ENCODE peak calls at places on chromosome 6, in seven cellular contexts. E, I, V, F, K, N and G are unnamed samples.
A peak's percentile ranks its signal among the peaks of the same experiment; 100 is the strongest.

GRCh38 chr6:35267897-35268296 is 8.4 kb downstream of the ZNF76 start:
- DNase-seq in E (no peak), I (no peak), V (no peak), F (no peak), K (no peak), N (no peak), G (no peak)

GRCh38 chr6:41935190-41935569 is 6.4 kb downstream of the CCND3 start:
- DNase-seq in E (no peak), I (no peak), V (no peak), F (no peak), K (no peak), N (no peak), G (no peak)

GRCh38 chr6:27814665-27815424 is 97.4 kb downstream of the OR2B2 start:
- DNase-seq in E (peak; percentile 55), I (peak; percentile 95), V (peak; percentile 66), F (peak; percentile 98), K (peak; percentile 98), N (no peak), G (peak; percentile 84)

GRCh38 chr6:16420332-16420714 is 181.9 kb downstream of the GMPR start:
- DNase-seq in E (no peak), I (no peak), V (no peak), F (no peak), K (no peak), N (no peak), G (no peak)

GRCh38 chr6:150392452-150393220 is 23.8 kb downstream of the IYD start:
- DNase-seq in E (no peak), I (no peak), V (no peak), F (no peak), K (no peak), N (no peak), G (no peak)

GRCh38 chr6:41538556-41539182 is 7.5 kb upstream of the FOXP4 start:
- DNase-seq in E (no peak), I (peak; percentile 33), V (no peak), F (no peak), K (peak; percentile 44), N (no peak), G (no peak)

GRCh38 chr6:170420264-170420663 is 113.7 kb downstream of the FAM120B start:
- DNase-seq in E (no peak), I (no peak), V (no peak), F (no peak), K (no peak), N (no peak), G (no peak)

GRCh38 chr6:147776631-147777030 is 268.1 kb downstream of the SAMD5 start:
- DNase-seq in E (no peak), I (no peak), V (no peak), F (no peak), K (no peak), N (no peak), G (no peak)

GRCh38 chr6:109963598-109964170 is 14.4 kb upstream of the GPR6 start:
- DNase-seq in E (no peak), I (no peak), V (no peak), F (no peak), K (no peak), N (no peak), G (peak; percentile 37)

GRCh38 chr6:108526739-108527174 is 34.0 kb upstream of the FOXO3 start:
- DNase-seq in E (no peak), I (peak; percentile 47), V (no peak), F (peak; percentile 19), K (peak; percentile 40), N (no peak), G (no peak)

GRCh38 chr6:25882066-25882496 is 8.0 kb upstream of the SLC17A3 start:
- DNase-seq in E (no peak), I (no peak), V (no peak), F (peak; percentile 80), K (no peak), N (no peak), G (no peak)

GRCh38 chr6:18978330-18979128 is 591.4 kb downstream of the RNF144B start:
- DNase-seq in E (peak; percentile 2), I (peak; percentile 71), V (no peak), F (no peak), K (no peak), N (no peak), G (peak; percentile 18)

GRCh38 chr6:30238178-30238795 is 25.1 kb upstream of the TRIM26 start:
- DNase-seq in E (no peak), I (peak; percentile 52), V (no peak), F (peak; percentile 42), K (peak; percentile 48), N (no peak), G (no peak)

GRCh38 chr6:7143161-7143974 is 35.6 kb downstream of the RREB1 start:
- DNase-seq in E (no peak), I (no peak), V (no peak), F (no peak), K (peak; percentile 34), N (no peak), G (no peak)

GRCh38 chr6:160261991-160262718 is 3.5 kb upstream of the SLC22A2 start:
- DNase-seq in E (no peak), I (peak; percentile 31), V (no peak), F (peak; percentile 7), K (peak; percentile 9), N (no peak), G (no peak)

GRCh38 chr6:90610291-90610670 is 23.4 kb upstream of the MAP3K7 start:
- DNase-seq in E (no peak), I (no peak), V (peak; percentile 24), F (no peak), K (no peak), N (no peak), G (no peak)

GRCh38 chr6:163620670-163621330 is 206.3 kb downstream of the QKI start:
- DNase-seq in E (no peak), I (no peak), V (no peak), F (no peak), K (no peak), N (no peak), G (no peak)

GRCh38 chr6:140572129-140572528 is 1197.7 kb upstream of the CITED2 start:
- DNase-seq in E (no peak), I (no peak), V (no peak), F (no peak), K (peak; percentile 21), N (no peak), G (peak; percentile 33)

GRCh38 chr6:99422912-99423311 is 2.2 kb downstream of the PNISR start:
- DNase-seq in E (no peak), I (no peak), V (no peak), F (no peak), K (no peak), N (no peak), G (no peak)

GRCh38 chr6:151475653-151476523 is 17.9 kb upstream of the CCDC170 start:
- DNase-seq in E (no peak), I (peak; percentile 60), V (peak; percentile 51), F (peak; percentile 46), K (peak; percentile 56), N (no peak), G (no peak)